ENCODE peak calls at places on chromosomes 1 and 21, in six cellular contexts. One of them, this sample, is unnamed.

GRCh38 chr21:14388282-14388681 is 5.3 kb upstream of the HSPA13 start:
- DNase-seq in WERI-Rb-1: no peak
- DNase-seq in left lung: no peak
- DNase-seq in OCI-LY7: no peak
- DNase-seq in esophagus squamous epithelium: no peak
- DNase-seq in A549: no peak
- DNase-seq in this sample: no peak

GRCh38 chr21:15809818-15810217 is 80.0 kb downstream of the USP25 start:
- DNase-seq in WERI-Rb-1: no peak
- DNase-seq in left lung: no peak
- DNase-seq in OCI-LY7: no peak
- DNase-seq in esophagus squamous epithelium: no peak
- DNase-seq in A549: no peak
- DNase-seq in this sample: no peak

GRCh38 chr1:65897485-65897884 is 104.8 kb downstream of the PDE4B start:
- DNase-seq in WERI-Rb-1: no peak
- DNase-seq in left lung: no peak
- DNase-seq in OCI-LY7: no peak
- DNase-seq in esophagus squamous epithelium: no peak
- DNase-seq in A549: no peak
- DNase-seq in this sample: no peak

GRCh38 chr1:59026472-59026948 is 242.7 kb upstream of the JUN start:
- DNase-seq in WERI-Rb-1: no peak
- DNase-seq in left lung: no peak
- DNase-seq in OCI-LY7: no peak
- DNase-seq in esophagus squamous epithelium: no peak
- DNase-seq in A549: no peak
- DNase-seq in this sample: no peak

GRCh38 chr1:156750932-156751723 is at the start of gene HDGF:
- DNase-seq in WERI-Rb-1: peak
- DNase-seq in left lung: no peak
- DNase-seq in OCI-LY7: peak
- DNase-seq in esophagus squamous epithelium: no peak
- DNase-seq in A549: peak
- DNase-seq in this sample: peak

GRCh38 chr1:49435291-49435690 is 588.5 kb downstream of the AGBL4 start:
- DNase-seq in WERI-Rb-1: no peak
- DNase-seq in left lung: no peak
- DNase-seq in OCI-LY7: no peak
- DNase-seq in esophagus squamous epithelium: no peak
- DNase-seq in A549: no peak
- DNase-seq in this sample: no peak

GRCh38 chr1:211811126-211811525 is 19.4 kb downstream of the LPGAT1 start:
- DNase-seq in WERI-Rb-1: no peak
- DNase-seq in left lung: no peak
- DNase-seq in OCI-LY7: no peak
- DNase-seq in esophagus squamous epithelium: no peak
- DNase-seq in A549: no peak
- DNase-seq in this sample: no peak

GRCh38 chr1:14926818-14927555 is 226.6 kb upstream of the TMEM51 start:
- DNase-seq in WERI-Rb-1: no peak
- DNase-seq in left lung: no peak
- DNase-seq in OCI-LY7: no peak
- DNase-seq in esophagus squamous epithelium: no peak
- DNase-seq in A549: no peak
- DNase-seq in this sample: no peak

GRCh38 chr21:44612029-44612486 is at the start of gene KRTAP10-8:
- DNase-seq in WERI-Rb-1: no peak
- DNase-seq in left lung: no peak
- DNase-seq in OCI-LY7: no peak
- DNase-seq in esophagus squamous epithelium: no peak
- DNase-seq in A549: no peak
- DNase-seq in this sample: no peak

GRCh38 chr1:239833709-239834108 is 258.0 kb upstream of the FMN2 start:
- DNase-seq in WERI-Rb-1: no peak
- DNase-seq in left lung: no peak
- DNase-seq in OCI-LY7: no peak
- DNase-seq in esophagus squamous epithelium: no peak
- DNase-seq in A549: no peak
- DNase-seq in this sample: no peak

GRCh38 chr1:171434717-171435346 is 50.5 kb upstream of the PRRC2C start:
- DNase-seq in WERI-Rb-1: no peak
- DNase-seq in left lung: peak
- DNase-seq in OCI-LY7: no peak
- DNase-seq in esophagus squamous epithelium: no peak
- DNase-seq in A549: peak
- DNase-seq in this sample: peak

GRCh38 chr1:179953974-179954493 is 576 bp upstream of the CEP350 start:
- DNase-seq in WERI-Rb-1: peak
- DNase-seq in left lung: peak
- DNase-seq in OCI-LY7: peak
- DNase-seq in esophagus squamous epithelium: no peak
- DNase-seq in A549: peak
- DNase-seq in this sample: no peak

GRCh38 chr1:168767885-168768584 is 39.0 kb upstream of the DPT start:
- DNase-seq in WERI-Rb-1: no peak
- DNase-seq in left lung: peak
- DNase-seq in OCI-LY7: no peak
- DNase-seq in esophagus squamous epithelium: no peak
- DNase-seq in A549: no peak
- DNase-seq in this sample: peak

GRCh38 chr1:7315946-7316345 is 455.1 kb upstream of the VAMP3 start:
- DNase-seq in WERI-Rb-1: peak
- DNase-seq in left lung: no peak
- DNase-seq in OCI-LY7: no peak
- DNase-seq in esophagus squamous epithelium: no peak
- DNase-seq in A549: no peak
- DNase-seq in this sample: no peak

GRCh38 chr1:236235116-236235515 is 46.6 kb downstream of the ERO1B start:
- DNase-seq in WERI-Rb-1: no peak
- DNase-seq in left lung: no peak
- DNase-seq in OCI-LY7: no peak
- DNase-seq in esophagus squamous epithelium: no peak
- DNase-seq in A549: no peak
- DNase-seq in this sample: no peak

GRCh38 chr1:155078496-155079209 is at the start of gene EFNA3:
- DNase-seq in WERI-Rb-1: peak
- DNase-seq in left lung: peak
- DNase-seq in OCI-LY7: peak
- DNase-seq in esophagus squamous epithelium: no peak
- DNase-seq in A549: peak
- DNase-seq in this sample: peak

GRCh38 chr1:59163268-59164092 is 133.4 kb upstream of the FGGY start:
- DNase-seq in WERI-Rb-1: peak
- DNase-seq in left lung: no peak
- DNase-seq in OCI-LY7: no peak
- DNase-seq in esophagus squamous epithelium: no peak
- DNase-seq in A549: no peak
- DNase-seq in this sample: no peak

GRCh38 chr1:2948751-2949680 is 72.3 kb upstream of the ACTRT2 start:
- DNase-seq in WERI-Rb-1: no peak
- DNase-seq in left lung: no peak
- DNase-seq in OCI-LY7: no peak
- DNase-seq in esophagus squamous epithelium: no peak
- DNase-seq in A549: no peak
- DNase-seq in this sample: peak

GRCh38 chr1:11196945-11197344 is 7.8 kb downstream of the ANGPTL7 start:
- DNase-seq in WERI-Rb-1: no peak
- DNase-seq in left lung: no peak
- DNase-seq in OCI-LY7: no peak
- DNase-seq in esophagus squamous epithelium: no peak
- DNase-seq in A549: no peak
- DNase-seq in this sample: no peak

GRCh38 chr1:3364526-3364925 is 89.9 kb upstream of the ARHGEF16 start:
- DNase-seq in WERI-Rb-1: no peak
- DNase-seq in left lung: no peak
- DNase-seq in OCI-LY7: no peak
- DNase-seq in esophagus squamous epithelium: no peak
- DNase-seq in A549: no peak
- DNase-seq in this sample: no peak

GRCh38 chr1:219066631-219067349 is 106.9 kb upstream of the LYPLAL1 start:
- DNase-seq in WERI-Rb-1: no peak
- DNase-seq in left lung: no peak
- DNase-seq in OCI-LY7: no peak
- DNase-seq in esophagus squamous epithelium: no peak
- DNase-seq in A549: peak
- DNase-seq in this sample: no peak

GRCh38 chr1:163366555-163366954 is 44.8 kb downstream of the NUF2 start:
- DNase-seq in WERI-Rb-1: no peak
- DNase-seq in left lung: no peak
- DNase-seq in OCI-LY7: no peak
- DNase-seq in esophagus squamous epithelium: no peak
- DNase-seq in A549: no peak
- DNase-seq in this sample: no peak

GRCh38 chr1:212010004-212010403 is 25.4 kb downstream of the INTS7 start:
- DNase-seq in WERI-Rb-1: no peak
- DNase-seq in left lung: no peak
- DNase-seq in OCI-LY7: no peak
- DNase-seq in esophagus squamous epithelium: no peak
- DNase-seq in A549: no peak
- DNase-seq in this sample: no peak

GRCh38 chr1:9590201-9590600 is 1.5 kb downstream of the TMEM201 start:
- DNase-seq in WERI-Rb-1: no peak
- DNase-seq in left lung: peak
- DNase-seq in OCI-LY7: peak
- DNase-seq in esophagus squamous epithelium: no peak
- DNase-seq in A549: no peak
- DNase-seq in this sample: no peak

GRCh38 chr1:37399205-37399604 is 75.2 kb upstream of the ZC3H12A start:
- DNase-seq in WERI-Rb-1: no peak
- DNase-seq in left lung: no peak
- DNase-seq in OCI-LY7: no peak
- DNase-seq in esophagus squamous epithelium: no peak
- DNase-seq in A549: no peak
- DNase-seq in this sample: no peak

GRCh38 chr1:241311056-241311746 is 45.8 kb downstream of the RGS7 start:
- DNase-seq in WERI-Rb-1: no peak
- DNase-seq in left lung: no peak
- DNase-seq in OCI-LY7: no peak
- DNase-seq in esophagus squamous epithelium: no peak
- DNase-seq in A549: no peak
- DNase-seq in this sample: no peak

GRCh38 chr1:111734426-111734825 is 4.8 kb downstream of the INKA2 start:
- DNase-seq in WERI-Rb-1: no peak
- DNase-seq in left lung: no peak
- DNase-seq in OCI-LY7: no peak
- DNase-seq in esophagus squamous epithelium: no peak
- DNase-seq in A549: no peak
- DNase-seq in this sample: no peak

GRCh38 chr1:90835172-90835660 is 118.1 kb upstream of the BARHL2 start:
- DNase-seq in WERI-Rb-1: no peak
- DNase-seq in left lung: no peak
- DNase-seq in OCI-LY7: no peak
- DNase-seq in esophagus squamous epithelium: no peak
- DNase-seq in A549: no peak
- DNase-seq in this sample: no peak

GRCh38 chr1:175493999-175494336 is 249.4 kb downstream of the TNR start:
- DNase-seq in WERI-Rb-1: no peak
- DNase-seq in left lung: no peak
- DNase-seq in OCI-LY7: no peak
- DNase-seq in esophagus squamous epithelium: no peak
- DNase-seq in A549: no peak
- DNase-seq in this sample: no peak

DNA sequence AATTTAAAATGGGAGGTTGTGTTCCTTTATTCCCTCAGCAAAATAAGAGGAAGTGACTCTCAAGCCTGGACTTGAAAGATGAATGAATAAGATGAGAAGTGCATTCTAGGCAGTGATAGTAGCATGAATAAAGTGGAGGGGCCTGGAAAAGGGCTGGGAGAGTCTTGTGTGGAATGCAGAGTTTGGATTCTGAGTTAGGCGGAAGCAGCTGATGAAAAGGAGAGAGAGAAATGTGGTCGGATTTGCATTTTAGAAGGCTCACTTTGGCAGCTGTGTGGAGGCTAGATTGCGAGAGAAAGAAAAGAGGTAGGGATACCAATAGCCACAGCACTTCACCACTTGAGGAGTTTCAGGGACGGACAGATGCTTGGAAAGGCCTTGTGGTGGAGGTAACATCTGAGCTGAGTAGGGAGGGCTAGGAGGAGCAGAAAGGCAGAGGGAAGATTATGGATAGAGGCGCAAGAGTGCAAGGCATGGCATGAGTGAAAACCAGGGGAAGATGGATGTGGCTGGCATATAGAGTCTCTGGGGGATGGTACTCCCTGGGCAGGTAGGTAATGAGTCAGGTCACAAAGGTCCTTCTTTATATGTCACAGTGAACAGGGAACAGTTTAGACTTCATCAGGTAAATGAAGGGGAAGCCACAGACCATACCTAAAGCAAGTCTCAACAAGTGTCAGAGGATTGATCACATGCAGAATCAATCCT is 59.6 kb downstream of the ST3GAL3 start:
- DNase-seq in WERI-Rb-1: no peak
- DNase-seq in left lung: no peak
- DNase-seq in OCI-LY7: peak
- DNase-seq in esophagus squamous epithelium: no peak
- DNase-seq in A549: no peak
- DNase-seq in this sample: no peak
- H3K27ac ChIP-seq in WERI-Rb-1: peak
- H3K27ac ChIP-seq in left lung: no peak
- H3K27ac ChIP-seq in OCI-LY7: no peak
- H3K27ac ChIP-seq in esophagus squamous epithelium: peak
- H3K27ac ChIP-seq in A549: peak
- H3K27ac ChIP-seq in this sample: no peak

DNA sequence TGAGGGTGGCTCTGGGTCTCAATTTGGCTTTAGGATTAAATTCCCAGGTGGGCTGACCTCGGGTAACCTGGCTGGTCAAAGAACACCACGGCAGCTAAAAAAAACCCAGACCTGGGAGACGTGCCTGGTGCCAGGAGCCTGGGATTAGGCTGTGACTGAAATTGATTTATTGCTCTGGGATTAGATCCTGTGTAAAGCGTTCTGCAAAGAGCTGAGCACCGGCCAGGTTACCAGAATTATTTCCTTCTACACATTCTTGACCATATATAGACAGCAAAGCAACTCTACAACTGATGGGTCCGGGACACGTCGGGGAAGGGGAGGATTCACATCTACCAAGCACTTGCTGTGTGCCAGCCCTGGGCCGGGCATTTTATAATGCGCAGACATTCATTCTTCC is 45.2 kb downstream of the TMCO4 start:
- DNase-seq in WERI-Rb-1: peak
- DNase-seq in left lung: no peak
- DNase-seq in OCI-LY7: no peak
- DNase-seq in esophagus squamous epithelium: no peak
- DNase-seq in A549: no peak
- DNase-seq in this sample: no peak
- H3K27ac ChIP-seq in WERI-Rb-1: peak
- H3K27ac ChIP-seq in left lung: no peak
- H3K27ac ChIP-seq in OCI-LY7: no peak
- H3K27ac ChIP-seq in esophagus squamous epithelium: no peak
- H3K27ac ChIP-seq in A549: no peak
- H3K27ac ChIP-seq in this sample: no peak

GRCh38 chr1:22915816-22916468 is 56.7 kb downstream of the LACTBL1 start:
- DNase-seq in WERI-Rb-1: peak
- DNase-seq in left lung: no peak
- DNase-seq in OCI-LY7: no peak
- DNase-seq in esophagus squamous epithelium: no peak
- DNase-seq in A549: no peak
- DNase-seq in this sample: no peak
- H3K27ac ChIP-seq in WERI-Rb-1: peak
- H3K27ac ChIP-seq in left lung: no peak
- H3K27ac ChIP-seq in OCI-LY7: no peak
- H3K27ac ChIP-seq in esophagus squamous epithelium: no peak
- H3K27ac ChIP-seq in A549: no peak
- H3K27ac ChIP-seq in this sample: no peak

GRCh38 chr1:228830185-228830953 is 95.1 kb downstream of the RHOU start:
- DNase-seq in WERI-Rb-1: no peak
- DNase-seq in left lung: peak
- DNase-seq in OCI-LY7: no peak
- DNase-seq in esophagus squamous epithelium: no peak
- DNase-seq in A549: no peak
- DNase-seq in this sample: no peak
- H3K27ac ChIP-seq in WERI-Rb-1: no peak
- H3K27ac ChIP-seq in left lung: no peak
- H3K27ac ChIP-seq in OCI-LY7: no peak
- H3K27ac ChIP-seq in esophagus squamous epithelium: no peak
- H3K27ac ChIP-seq in A549: peak
- H3K27ac ChIP-seq in this sample: no peak

This sample was measured in right cardiac atrium.